ENCODE peak calls at places on chromosomes 2 and 18, in eight cellular contexts. C is HepG2, Q is HL-60, B is A549, R is SK-N-SH, J is K562, V is HCT116, L is Panc1. G is an unnamed sample.
A peak's percentile ranks its signal among the peaks of the same experiment; 100 is the strongest.

GRCh38 chr2:203432811-203433210 is 102.3 kb downstream of the RAPH1 start:
- DNase-seq in R (no peak), B (no peak), J (no peak), C (no peak), L (no peak), Q (no peak), V (no peak), G (no peak)

GRCh38 chr2:127153691-127154158 is 46.8 kb upstream of the BIN1 start:
- DNase-seq in Q (no peak), L (no peak), J (no peak), B (peak; percentile 27), V (no peak), R (no peak), C (no peak), G (no peak)

GRCh38 chr2:219551412-219551811 is 7.6 kb downstream of the TMEM198 start:
- DNase-seq in V (no peak), R (peak; percentile 86), Q (no peak), L (no peak), C (no peak), B (no peak), J (peak; percentile 62), G (peak; percentile 64)

GRCh38 chr18:8868276-8868675 is 162.9 kb downstream of the MTCL1 start:
- DNase-seq in L (no peak), V (no peak), J (no peak), B (no peak), Q (no peak), R (no peak), C (no peak), G (no peak)

GRCh38 chr2:168343586-168343985 is 96.2 kb upstream of the STK39 start:
- DNase-seq in L (no peak), C (no peak), J (no peak), Q (no peak), B (no peak), R (no peak), V (no peak), G (no peak)

GRCh38 chr18:11468120-11468519 is 141.3 kb upstream of the SLC35G4 start:
- DNase-seq in L (no peak), Q (no peak), R (no peak), C (no peak), B (no peak), V (no peak), J (no peak), G (no peak)

GRCh38 chr2:236562434-236562833 is 7.2 kb upstream of the ACKR3 start:
- DNase-seq in Q (no peak), L (no peak), J (peak; percentile 31), B (peak; percentile 26), V (peak; percentile 41), R (peak; percentile 39), C (peak; percentile 55), G (peak; percentile 55)

GRCh38 chr2:160328748-160329147 is 128.7 kb upstream of the ITGB6 start:
- DNase-seq in R (no peak), Q (no peak), C (no peak), V (no peak), B (no peak), L (no peak), J (no peak), G (no peak)

GRCh38 chr2:197952540-197953202 is 148.3 kb downstream of the PLCL1 start:
- DNase-seq in L (no peak), V (no peak), Q (no peak), R (no peak), J (no peak), B (no peak), C (no peak), G (no peak)

GRCh38 chr18:28791101-28791500 is 614.2 kb upstream of the CDH2 start:
- DNase-seq in J (no peak), Q (no peak), L (no peak), V (no peak), B (no peak), C (no peak), R (no peak), G (no peak)

GRCh38 chr2:198296665-198297308 is 492.4 kb downstream of the PLCL1 start:
- DNase-seq in Q (peak; percentile 47), J (peak; percentile 60), C (peak; percentile 59), B (peak; percentile 26), R (peak; percentile 73), V (peak; percentile 51), L (peak; percentile 38), G (peak; percentile 88)

GRCh38 chr2:159936471-159936870 is 125.9 kb downstream of the PLA2R1 start:
- DNase-seq in R (no peak), L (no peak), Q (no peak), V (peak; percentile 24), C (no peak), B (peak; percentile 14), J (peak; percentile 50), G (peak; percentile 31)

GRCh38 chr2:32874931-32875330 is 71.8 kb upstream of the LTBP1 start:
- DNase-seq in J (no peak), R (no peak), B (no peak), C (no peak), L (no peak), Q (no peak), V (no peak), G (no peak)

GRCh38 chr18:37299471-37300304 is 265.9 kb downstream of the CELF4 start:
- DNase-seq in R (peak; percentile 88), J (peak; percentile 85), B (peak; percentile 69), V (peak; percentile 46), C (peak; percentile 97), L (peak; percentile 22), Q (peak; percentile 42), G (peak; percentile 27)

GRCh38 chr2:36380624-36381481 is 25.3 kb downstream of the CRIM1 start:
- DNase-seq in Q (no peak), L (no peak), V (no peak), J (no peak), B (peak; percentile 64), C (peak; percentile 99), R (peak; percentile 42), G (peak; percentile 81)

GRCh38 chr2:45264227-45265225 is 255.3 kb upstream of the SIX2 start:
- DNase-seq in R (no peak), V (no peak), C (no peak), J (no peak), B (no peak), L (no peak), Q (no peak), G (peak; percentile 18)

GRCh38 chr18:68679531-68679930 is 35.4 kb downstream of the TMX3 start:
- DNase-seq in V (no peak), L (no peak), J (no peak), B (no peak), R (no peak), Q (no peak), C (no peak), G (no peak)

GRCh38 chr18:69432847-69433246 is 32.2 kb downstream of the DOK6 start:
- DNase-seq in C (no peak), V (no peak), J (no peak), B (no peak), Q (no peak), R (no peak), L (no peak), G (no peak)

GRCh38 chr2:96139181-96139758 is 968 bp upstream of the ASTL start:
- DNase-seq in V (no peak), Q (no peak), R (no peak), L (no peak), J (no peak), B (no peak), C (no peak), G (peak; percentile 45)

GRCh38 chr2:17518212-17519154 is at the start of gene RAD51AP2:
- DNase-seq in L (no peak), V (peak; percentile 75), C (peak; percentile 60), B (peak; percentile 44), Q (no peak), R (peak; percentile 92), J (peak; percentile 92), G (peak; percentile 95)

GRCh38 chr2:95046371-95047112 is 21.0 kb downstream of the MAL start:
- DNase-seq in V (no peak), J (no peak), L (no peak), Q (no peak), C (no peak), R (no peak), B (no peak), G (no peak)

GRCh38 chr2:156445311-156446218 is 9.4 kb downstream of the GPD2 start:
- DNase-seq in J (no peak), L (no peak), C (no peak), B (no peak), Q (no peak), V (no peak), R (no peak), G (peak; percentile 41)

GRCh38 chr2:19854596-19855235 is 47.1 kb downstream of the TTC32 start:
- DNase-seq in Q (no peak), C (no peak), R (no peak), B (no peak), V (no peak), J (no peak), L (no peak), G (no peak)
- TF ChIP-seq REST in Q (no peak), C (no peak), R (no peak), B (no peak), V (no peak), J (no peak), L (no peak), G (no peak)

DNA sequence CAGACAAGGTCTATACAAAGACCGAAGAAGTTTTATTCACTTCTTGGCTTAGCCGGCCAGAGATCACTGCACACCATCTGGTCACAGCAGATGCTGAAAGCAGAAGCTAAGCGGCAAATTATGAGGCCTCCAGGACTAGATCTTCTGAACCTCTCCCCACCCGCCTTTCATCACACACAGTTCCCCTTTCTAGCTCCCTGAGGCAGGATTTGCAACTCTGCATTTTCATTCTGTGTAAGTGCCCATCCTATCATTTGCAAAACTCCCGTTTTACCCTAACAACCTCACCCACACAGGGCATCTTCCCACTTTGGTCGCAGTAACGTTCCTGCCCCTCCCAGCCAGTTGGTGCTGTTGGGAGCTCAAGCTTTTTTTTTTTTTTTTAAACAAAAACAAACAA is 3.1 kb upstream of the MOB1A start:
- DNase-seq in J (peak; percentile 60), R (peak; percentile 41), L (no peak), C (no peak), V (no peak), Q (peak; percentile 98), B (no peak), G (no peak)
- H3K4me3 ChIP-seq in J (no peak overlapping the region), R (no peak overlapping the region), L (no peak overlapping the region), C (peak overlapping the region; percentile 15), V (no peak overlapping the region), Q (no peak overlapping the region), B (no peak overlapping the region), G (no peak overlapping the region)

GRCh38 chr2:24858996-24859395 is 61.0 kb downstream of the ADCY3 start:
- DNase-seq in V (no peak), R (no peak), Q (no peak), J (no peak), C (no peak), L (no peak), B (no peak), G (no peak)
- H3K27ac ChIP-seq in V (no peak overlapping the region), R (no peak overlapping the region), Q (no peak overlapping the region), J (no peak overlapping the region), C (no peak overlapping the region), L (no peak overlapping the region), B (no peak overlapping the region), G (no peak overlapping the region)

GRCh38 chr2:226981731-226982373 is 146.0 kb downstream of the RHBDD1 start:
- DNase-seq in L (no peak), Q (no peak), R (no peak), J (peak; percentile 56), V (no peak), B (no peak), C (no peak), G (no peak)

GRCh38 chr2:226984461-226985226 is 148.8 kb downstream of the RHBDD1 start:
- DNase-seq in Q (no peak), V (no peak), C (no peak), J (peak; percentile 8), B (no peak), R (no peak), L (no peak), G (no peak)

GRCh38 chr2:226983891-226984290 is 148.0 kb downstream of the RHBDD1 start:
- DNase-seq in V (no peak), J (no peak), C (no peak), B (no peak), L (no peak), Q (no peak), R (no peak), G (no peak)

GRCh38 chr2:226985227-226985946 is 149.5 kb downstream of the RHBDD1 start:
- DNase-seq in V (peak; percentile 56), J (peak; percentile 25), C (peak; percentile 72), B (peak; percentile 45), L (peak; percentile 27), Q (peak; percentile 21), R (peak; percentile 53), G (peak; percentile 83)
- TF ChIP-seq REST in V (no peak), J (no peak), C (no peak), B (no peak), L (no peak), Q (no peak), R (no peak), G (no peak)

G was measured in GM23338.